ENCODE peak calls at places on chromosomes 16 and 17, in nine cellular contexts. X, F, D, G, P, W, B, A and C are unnamed samples.

GRCh38 chr16:58500329-58501241 is 642 bp downstream of the NDRG4 start:
- DNase-seq in X (no peak), F (no peak), D (no peak), G (no peak), P (no peak), W (no peak), B (no peak), A (no peak), C (peak; percentile 69)

GRCh38 chr16:229731-230281 is 557 bp upstream of the LUC7L start:
- DNase-seq in X (no peak), F (no peak), D (no peak), G (no peak), P (no peak), W (no peak), B (no peak), A (no peak), C (no peak)

GRCh38 chr16:55572439-55572838 is 6.0 kb downstream of the CAPNS2 start:
- DNase-seq in X (peak; percentile 46), F (no peak), D (no peak), G (no peak), P (no peak), W (no peak), B (no peak), A (peak; percentile 30), C (no peak)

GRCh38 chr17:31443386-31443785 is 51.9 kb downstream of the RAB11FIP4 start:
- DNase-seq in X (no peak), F (no peak), D (no peak), G (no peak), P (no peak), W (no peak), B (no peak), A (no peak), C (no peak)

GRCh38 chr16:23145186-23145585 is 4.1 kb downstream of the USP31 start:
- DNase-seq in X (no peak), F (no peak), D (no peak), G (no peak), P (peak; percentile 56), W (no peak), B (no peak), A (no peak), C (no peak)

GRCh38 chr16:7351572-7351971 is 18.9 kb downstream of the RBFOX1 start:
- DNase-seq in X (no peak), F (no peak), D (no peak), G (no peak), P (no peak), W (no peak), B (no peak), A (no peak), C (no peak)

GRCh38 chr16:68985855-68986254 is 119.6 kb upstream of the HAS3 start:
- DNase-seq in X (peak; percentile 48), F (no peak), D (no peak), G (no peak), P (no peak), W (no peak), B (no peak), A (peak; percentile 48), C (no peak)

GRCh38 chr17:78137392-78138203 is 7.0 kb downstream of the TMC8 start:
- DNase-seq in X (no peak), F (peak; percentile 60), D (no peak), G (no peak), P (no peak), W (peak; percentile 68), B (no peak), A (no peak), C (peak; percentile 60)

GRCh38 chr17:69357701-69358100 is 30.8 kb upstream of the ABCA5 start:
- DNase-seq in X (no peak), F (no peak), D (no peak), G (no peak), P (no peak), W (peak; percentile 17), B (no peak), A (peak; percentile 11), C (no peak)

GRCh38 chr16:2967211-2967631 is 1.9 kb upstream of the PAQR4 start:
- DNase-seq in X (no peak), F (no peak), D (no peak), G (no peak), P (no peak), W (no peak), B (no peak), A (no peak), C (no peak)

GRCh38 chr17:82960419-82961271 is 118.8 kb upstream of the METRNL start:
- DNase-seq in X (no peak), F (no peak), D (no peak), G (no peak), P (no peak), W (no peak), B (no peak), A (no peak), C (no peak)

GRCh38 chr16:29664133-29664912 is 1.3 kb downstream of the SPN start:
- DNase-seq in X (no peak), F (peak; percentile 30), D (peak; percentile 70), G (no peak), P (no peak), W (peak; percentile 48), B (no peak), A (no peak), C (no peak)

GRCh38 chr16:64428463-64428862 is 693.4 kb downstream of the CDH11 start:
- DNase-seq in X (peak; percentile 67), F (no peak), D (no peak), G (peak; percentile 78), P (no peak), W (no peak), B (no peak), A (peak; percentile 71), C (peak; percentile 6)

GRCh38 chr17:82984751-82985435 is 94.5 kb upstream of the METRNL start:
- DNase-seq in X (no peak), F (no peak), D (no peak), G (no peak), P (peak; percentile 16), W (no peak), B (no peak), A (no peak), C (peak; percentile 18)

GRCh38 chr16:4053663-4054479 is 62.4 kb downstream of the ADCY9 start:
- DNase-seq in X (peak; percentile 63), F (no peak), D (peak; percentile 84), G (peak; percentile 47), P (no peak), W (no peak), B (no peak), A (peak; percentile 58), C (no peak)

GRCh38 chr17:76544916-76545365 is 5.1 kb downstream of the PRCD start:
- DNase-seq in X (no peak), F (no peak), D (no peak), G (no peak), P (no peak), W (no peak), B (no peak), A (no peak), C (no peak)

GRCh38 chr17:20066253-20066652 is 57.1 kb downstream of the SPECC1 start:
- DNase-seq in X (peak; percentile 92), F (no peak), D (peak; percentile 71), G (peak; percentile 19), P (peak; percentile 45), W (no peak), B (no peak), A (peak; percentile 90), C (no peak)

GRCh38 chr17:49633762-49634486 is 44.0 kb downstream of the SPOP start:
- DNase-seq in X (no peak), F (no peak), D (no peak), G (no peak), P (no peak), W (no peak), B (no peak), A (no peak), C (no peak)

GRCh38 chr16:53282975-53283946 is 151.0 kb upstream of the RBL2 start:
- DNase-seq in X (peak; percentile 66), F (no peak), D (no peak), G (peak; percentile 23), P (peak; percentile 16), W (peak; percentile 20), B (no peak), A (peak; percentile 62), C (peak; percentile 51)

GRCh38 chr16:914453-914852 is 56.3 kb downstream of the LMF1 start:
- DNase-seq in X (no peak), F (no peak), D (no peak), G (no peak), P (no peak), W (peak; percentile 3), B (no peak), A (peak; percentile 7), C (no peak)

GRCh38 chr16:71931599-71931998 is 36.3 kb downstream of the IST1 start:
- DNase-seq in X (no peak), F (no peak), D (no peak), G (no peak), P (no peak), W (no peak), B (no peak), A (no peak), C (no peak)

GRCh38 chr16:73298562-73298961 is 250.6 kb upstream of the ZFHX3 start:
- DNase-seq in X (peak; percentile 5), F (no peak), D (no peak), G (peak; percentile 19), P (peak; percentile 14), W (peak; percentile 52), B (no peak), A (peak; percentile 52), C (no peak)

GRCh38 chr17:41010421-41010820 is 1.5 kb upstream of the KRTAP3-1 start:
- DNase-seq in X (no peak), F (no peak), D (no peak), G (no peak), P (no peak), W (no peak), B (no peak), A (no peak), C (no peak)

GRCh38 chr17:44155488-44155887 is 13.8 kb downstream of the HROB start:
- DNase-seq in X (no peak), F (no peak), D (no peak), G (no peak), P (no peak), W (no peak), B (no peak), A (no peak), C (no peak)

GRCh38 chr16:66904428-66904845 is 14.2 kb downstream of the CDH16 start:
- DNase-seq in X (no peak), F (no peak), D (peak; percentile 22), G (no peak), P (no peak), W (no peak), B (no peak), A (no peak), C (peak; percentile 14)

GRCh38 chr16:17345043-17345442 is 125.7 kb downstream of the XYLT1 start:
- DNase-seq in X (peak; percentile 48), F (no peak), D (no peak), G (no peak), P (no peak), W (peak; percentile 32), B (no peak), A (peak; percentile 39), C (no peak)

GRCh38 chr17:27157297-27157696 is 136.6 kb upstream of the WSB1 start:
- DNase-seq in X (no peak), F (no peak), D (no peak), G (no peak), P (no peak), W (no peak), B (no peak), A (no peak), C (no peak)

GRCh38 chr17:71632328-71632727 is 488.5 kb upstream of the SOX9 start:
- DNase-seq in X (peak; percentile 5), F (no peak), D (no peak), G (peak; percentile 51), P (no peak), W (no peak), B (no peak), A (no peak), C (no peak)